ENCODE peak calls at places on chromosomes 12 and 14, in four cellular contexts. D is SK-N-MC; E is dorsolateral prefrontal cortex; T is CD4-positive, alpha-beta T cell. U is an unnamed sample.
A peak's percentile ranks its signal among the peaks of the same experiment; 100 is the strongest.

GRCh38 chr14:36091096-36091495 is 85.4 kb downstream of the PTCSC3 start:
- DNase-seq in T (no peak), D (no peak), E (no peak), U (no peak)

GRCh38 chr14:30786701-30787100 is 87.7 kb upstream of the COCH start:
- DNase-seq in D (no peak), E (no peak), T (no peak), U (no peak)

GRCh38 chr12:52404951-52405350 is 1.2 kb downstream of the KRT82 start:
- DNase-seq in E (no peak), D (no peak), T (no peak), U (no peak)

GRCh38 chr14:104680806-104681688 is 8.4 kb upstream of the INF2 start:
- DNase-seq in T (no peak), E (peak; percentile 88), D (no peak), U (peak; percentile 86)

GRCh38 chr14:82403972-82404371 is 870.3 kb upstream of the SEL1L start:
- DNase-seq in E (no peak), T (no peak), D (no peak), U (no peak)

GRCh38 chr14:50533314-50533705 is 941 bp upstream of the MAP4K5 start:
- DNase-seq in D (no peak), T (no peak), E (no peak), U (no peak)

GRCh38 chr12:92044435-92044834 is 101.2 kb downstream of the BTG1 start:
- DNase-seq in E (no peak), D (no peak), T (no peak), U (no peak)

GRCh38 chr14:20611277-20611676 is 20.1 kb upstream of the RNASE12 start:
- DNase-seq in T (no peak), E (no peak), D (no peak), U (no peak)

GRCh38 chr12:43571885-43572284 is 19.9 kb upstream of the ADAMTS20 start:
- DNase-seq in D (no peak), E (no peak), T (no peak), U (no peak)

GRCh38 chr12:110005319-110005973 is 6.2 kb downstream of the ANKRD13A start:
- DNase-seq in D (no peak), T (no peak), E (no peak), U (no peak)
- H3K27ac ChIP-seq in D (no peak overlapping the region), T (no peak overlapping the region), E (no peak overlapping the region), U (peak overlapping the region; percentile 84)

GRCh38 chr12:6262635-6263034 is 47.8 kb upstream of the PLEKHG6 start:
- DNase-seq in D (no peak), E (no peak), T (no peak), U (no peak)
- H3K27ac ChIP-seq in D (no peak overlapping the region), E (no peak overlapping the region), T (no peak overlapping the region), U (no peak overlapping the region)

DNA sequence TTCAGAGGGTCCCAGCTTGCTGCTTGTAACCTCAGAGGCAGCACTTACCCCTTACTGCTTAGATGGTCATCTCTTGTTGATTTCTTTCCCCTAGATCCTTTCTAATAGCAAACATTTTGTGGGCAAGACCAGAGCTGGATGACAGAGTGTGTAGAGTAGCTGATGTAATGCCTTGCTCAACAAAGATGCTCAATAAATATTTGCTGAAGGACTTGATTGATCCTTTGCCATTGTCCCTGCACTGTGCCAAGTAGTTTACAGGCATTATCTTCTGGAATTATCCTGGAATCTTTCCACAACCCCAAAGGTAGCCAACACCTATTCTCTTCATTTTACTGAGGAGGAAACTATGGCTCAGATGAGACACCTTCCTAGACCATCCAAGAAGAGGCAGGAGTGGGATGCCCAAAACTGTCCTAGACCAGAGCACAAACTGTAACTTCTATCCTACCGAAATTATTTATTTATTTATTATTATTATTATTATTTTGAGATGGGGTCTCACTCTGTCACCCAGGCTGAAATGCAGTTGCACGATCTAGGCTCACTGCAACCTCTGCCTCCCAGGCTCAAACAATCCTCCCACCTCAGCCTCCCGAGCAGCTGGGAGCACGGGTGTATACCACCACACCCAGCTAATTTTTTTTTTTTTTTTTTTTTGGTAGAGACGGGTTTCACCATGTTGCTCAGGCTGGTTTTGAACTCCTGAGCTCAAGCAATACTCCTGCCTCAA is 1.4 kb downstream of the MMAB start:
- DNase-seq in D (no peak), T (no peak), E (no peak), U (no peak)
- H3K27ac ChIP-seq in D (no peak overlapping the region), T (no peak overlapping the region), E (peak overlapping the region; percentile 89), U (no peak overlapping the region)

DNA sequence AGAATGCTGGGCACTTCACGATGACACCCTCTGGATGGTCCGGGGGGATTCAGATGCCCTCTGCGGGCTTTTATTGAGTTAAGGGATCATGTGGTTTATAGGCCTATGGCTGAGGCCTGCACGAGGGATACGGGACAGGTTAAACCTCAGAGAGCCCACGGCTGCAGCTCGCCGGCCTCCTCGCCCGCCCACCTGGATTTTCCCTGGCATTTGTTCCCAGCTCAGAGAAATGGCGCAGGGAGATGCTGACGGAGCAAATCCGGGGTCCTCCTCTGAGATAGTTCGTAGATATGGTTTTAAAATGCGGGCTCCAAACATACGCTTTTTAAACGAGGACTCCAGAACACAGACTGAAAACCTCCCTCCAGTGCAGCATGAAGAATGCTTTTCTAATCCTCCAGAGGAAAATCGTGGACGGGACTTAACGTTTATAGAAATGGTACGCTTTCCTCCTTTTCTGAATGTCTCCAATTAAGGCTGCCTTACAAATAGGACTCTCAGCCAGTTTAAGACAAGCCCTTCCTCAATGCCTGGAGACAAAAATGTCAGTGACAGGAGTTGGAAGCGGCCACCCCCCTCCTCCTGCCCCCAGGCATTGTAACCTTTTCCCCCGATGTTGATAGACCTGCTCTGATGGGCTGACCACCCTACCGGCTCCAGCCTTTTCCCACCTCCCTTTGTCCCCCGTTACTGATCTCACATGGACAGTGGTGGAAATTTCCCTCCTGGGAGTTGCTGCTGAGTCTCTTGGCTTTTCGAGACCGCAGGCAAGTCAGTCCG is 16.6 kb downstream of the CCND2 start:
- DNase-seq in D (no peak), E (no peak), T (no peak), U (no peak)
- H3K27ac ChIP-seq in D (no peak overlapping the region), E (peak overlapping the region; percentile 54), T (peak overlapping the region; percentile 23), U (peak overlapping the region; percentile 68)

GRCh38 chr12:104469066-104469465 is 12.3 kb downstream of the CHST11 start:
- DNase-seq in T (no peak), E (no peak), D (no peak), U (no peak)

GRCh38 chr12:104464899-104465298 is 8.2 kb downstream of the CHST11 start:
- DNase-seq in D (no peak), E (no peak), T (no peak), U (no peak)

GRCh38 chr12:104467346-104467837 is 10.6 kb downstream of the CHST11 start:
- DNase-seq in D (no peak), E (no peak), T (no peak), U (no peak)

GRCh38 chr12:104465379-104465778 is 8.6 kb downstream of the CHST11 start:
- DNase-seq in D (no peak), T (no peak), E (no peak), U (no peak)

DNA sequence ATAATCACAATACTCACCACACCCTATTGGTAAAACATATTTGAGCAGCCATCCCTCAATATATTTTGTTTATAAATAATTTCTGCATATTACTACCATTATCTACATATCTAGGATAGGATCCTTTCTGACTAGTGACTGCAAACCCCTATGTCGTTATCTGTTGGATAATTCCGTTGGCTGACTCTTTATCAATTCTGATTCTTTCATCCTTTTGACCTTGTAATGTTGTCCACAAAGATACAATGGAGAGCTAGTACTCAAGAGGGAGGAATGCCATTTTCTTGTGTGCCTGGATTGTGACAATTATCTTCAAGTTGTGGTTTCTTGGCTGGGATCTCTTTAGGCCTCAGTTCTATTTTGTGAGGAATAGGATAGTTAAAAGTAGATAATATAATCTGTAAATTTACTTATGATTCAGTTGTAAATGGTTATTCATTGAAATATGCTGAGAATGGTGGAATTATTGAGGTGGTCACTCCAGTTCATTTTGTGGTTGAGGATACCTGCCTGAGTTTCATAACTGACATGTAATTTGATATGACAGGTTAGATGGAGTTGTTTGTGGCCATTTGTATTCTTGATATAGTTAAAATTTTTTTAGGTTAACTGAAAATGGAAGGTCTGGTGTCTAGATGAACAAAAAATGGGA is 10.1 kb downstream of the CHST11 start:
- DNase-seq in T (no peak), E (no peak), D (no peak), U (no peak)
- H3K27ac ChIP-seq in T (no peak overlapping the region), E (no peak overlapping the region), D (no peak overlapping the region), U (no peak overlapping the region)

U was measured in caudate nucleus.